ENCODE peak calls at places on chromosomes 13 and 19, in six cellular contexts. P is tibial artery, F is osteocyte, O is ascending aorta, Y is GM06990, N is fibroblast of pulmonary artery. J is an unnamed sample.

GRCh38 chr13:76972430-76972829 is 19.5 kb upstream of the CLN5 start:
- DNase-seq in O (no peak), F (no peak), Y (no peak), P (no peak), N (peak; percentile 33), J (no peak)

GRCh38 chr13:32045963-32046785 is 14.6 kb downstream of the FRY start:
- DNase-seq in N (peak; percentile 82), P (no peak), F (no peak), O (no peak), Y (no peak), J (no peak)

GRCh38 chr13:75455962-75456361 is 26.0 kb downstream of the TBC1D4 start:
- DNase-seq in P (no peak), N (no peak), O (no peak), Y (no peak), F (no peak), J (no peak)

GRCh38 chr13:25686831-25687495 is 315.2 kb downstream of the ATP8A2 start:
- DNase-seq in O (no peak), N (no peak), Y (no peak), F (peak; percentile 46), P (no peak), J (no peak)

GRCh38 chr19:38740932-38741331 is 3.3 kb downstream of the CAPN12 start:
- DNase-seq in Y (no peak), N (no peak), P (no peak), F (no peak), O (no peak), J (no peak)

GRCh38 chr19:7013678-7014077 is 7.6 kb downstream of the MBD3L2B start:
- DNase-seq in P (no peak), F (peak; percentile 53), Y (no peak), N (peak; percentile 23), O (no peak), J (no peak)

GRCh38 chr19:17488593-17489391 is 18.5 kb downstream of the SLC27A1 start:
- DNase-seq in P (peak; percentile 45), F (no peak), O (no peak), Y (peak; percentile 82), N (peak; percentile 34), J (peak; percentile 44)

GRCh38 chr19:47726467-47726866 is 13.2 kb downstream of the EHD2 start:
- DNase-seq in O (no peak), Y (no peak), F (no peak), N (peak; percentile 66), P (no peak), J (no peak)

GRCh38 chr13:61664821-61665705 is 249.4 kb upstream of the PCDH20 start:
- DNase-seq in O (no peak), Y (no peak), N (peak; percentile 18), F (no peak), P (no peak), J (no peak)

GRCh38 chr13:102197193-102197592 is 204.7 kb downstream of the FGF14 start:
- DNase-seq in O (no peak), N (no peak), Y (no peak), P (no peak), F (no peak), J (no peak)

GRCh38 chr13:45823583-45823982 is 28.0 kb downstream of the SIAH3 start:
- DNase-seq in N (no peak), O (no peak), F (no peak), P (no peak), Y (no peak), J (no peak)

GRCh38 chr13:113129921-113130750 is 7.5 kb downstream of the F10 start:
- DNase-seq in N (peak; percentile 41), Y (no peak), P (no peak), O (no peak), F (peak; percentile 84), J (peak; percentile 3)

GRCh38 chr13:98349731-98350305 is 172.7 kb upstream of the RNF113B start:
- DNase-seq in N (no peak), Y (no peak), P (no peak), F (peak; percentile 68), O (no peak), J (no peak)

GRCh38 chr13:114099191-114099590 is 33.2 kb downstream of the RASA3 start:
- DNase-seq in O (peak; percentile 79), N (peak; percentile 90), P (peak; percentile 87), Y (no peak), F (peak; percentile 93), J (no peak)

GRCh38 chr13:73341748-73342147 is 282.9 kb downstream of the KLF5 start:
- DNase-seq in Y (no peak), N (peak; percentile 29), O (no peak), P (no peak), F (no peak), J (no peak)

GRCh38 chr19:54464044-54464623 is 556 bp upstream of the LENG9 start:
- DNase-seq in O (peak; percentile 76), P (peak; percentile 83), Y (peak; percentile 91), N (peak; percentile 90), F (no peak), J (peak; percentile 79)

GRCh38 chr19:45211751-45212381 is 33.3 kb downstream of the BLOC1S3 start:
- DNase-seq in F (no peak), O (no peak), Y (no peak), P (no peak), N (peak; percentile 9), J (no peak)

GRCh38 chr13:40780822-40781401 is 8.5 kb upstream of the SLC25A15 start:
- DNase-seq in N (peak; percentile 6), O (no peak), F (peak; percentile 69), Y (no peak), P (no peak), J (no peak)

GRCh38 chr13:106561551-106562170 is 6.3 kb downstream of the ARGLU1 start:
- DNase-seq in O (no peak), P (no peak), Y (peak; percentile 35), N (peak; percentile 64), F (no peak), J (peak; percentile 20)

GRCh38 chr19:38099966-38100365 is 124.1 kb downstream of the DPF1 start:
- DNase-seq in N (no peak), Y (no peak), P (no peak), O (no peak), F (no peak), J (no peak)

GRCh38 chr13:35917252-35917941 is 213.8 kb downstream of the DCLK1 start:
- DNase-seq in O (no peak), F (no peak), Y (peak; percentile 13), N (no peak), P (no peak), J (no peak)

GRCh38 chr19:57949702-57950101 is 2.2 kb upstream of the ZNF256 start:
- DNase-seq in F (no peak), N (no peak), O (no peak), Y (no peak), P (no peak), J (no peak)

GRCh38 chr13:111872475-111873150 is 194.3 kb upstream of the SOX1 start:
- DNase-seq in N (no peak), F (peak; percentile 62), Y (no peak), P (no peak), O (no peak), J (no peak)

GRCh38 chr19:11088508-11089253 is 582 bp upstream of the LDLR start:
- DNase-seq in F (no peak), N (no peak), Y (no peak), O (no peak), P (peak; percentile 58), J (no peak)

GRCh38 chr13:100532836-100533435 is 55.7 kb downstream of the GGACT start:
- DNase-seq in F (peak; percentile 73), O (no peak), P (no peak), N (no peak), Y (no peak), J (no peak)

GRCh38 chr13:28046981-28047380 is 53.4 kb downstream of the FLT3 start:
- DNase-seq in N (no peak), F (no peak), Y (no peak), O (no peak), P (no peak), J (no peak)

GRCh38 chr13:112699318-112699918 is 9.6 kb downstream of the ATP11A start:
- DNase-seq in F (no peak), P (peak; percentile 4), O (no peak), N (no peak), Y (no peak), J (no peak)

GRCh38 chr19:1445185-1445931 is 4.6 kb upstream of the APC2 start:
- DNase-seq in N (peak; percentile 47), Y (peak; percentile 82), P (peak; percentile 41), F (peak; percentile 91), O (no peak), J (peak; percentile 85)

GRCh38 chr19:52923782-52924593 is 760 bp upstream of the ZNF888 start:
- DNase-seq in N (peak; percentile 26), O (peak; percentile 42), P (peak; percentile 63), F (no peak), Y (no peak), J (no peak)

GRCh38 chr19:41893899-41894298 is 10.9 kb downstream of the ARHGEF1 start:
- DNase-seq in F (no peak), O (no peak), P (no peak), N (no peak), Y (no peak), J (no peak)
- TF ChIP-seq CTCF in F (no peak), O (no peak), P (no peak), N (peak; percentile 6), Y (peak; percentile 33), J (no peak)

GRCh38 chr19:3343619-3344502 is 22.5 kb upstream of the NFIC start:
- DNase-seq in N (peak; percentile 90), F (no peak), O (peak; percentile 81), P (peak; percentile 97), Y (no peak), J (no peak)
- TF ChIP-seq CTCF in N (no peak), F (no peak), O (no peak), P (no peak), Y (peak; percentile 13), J (no peak)

DNA sequence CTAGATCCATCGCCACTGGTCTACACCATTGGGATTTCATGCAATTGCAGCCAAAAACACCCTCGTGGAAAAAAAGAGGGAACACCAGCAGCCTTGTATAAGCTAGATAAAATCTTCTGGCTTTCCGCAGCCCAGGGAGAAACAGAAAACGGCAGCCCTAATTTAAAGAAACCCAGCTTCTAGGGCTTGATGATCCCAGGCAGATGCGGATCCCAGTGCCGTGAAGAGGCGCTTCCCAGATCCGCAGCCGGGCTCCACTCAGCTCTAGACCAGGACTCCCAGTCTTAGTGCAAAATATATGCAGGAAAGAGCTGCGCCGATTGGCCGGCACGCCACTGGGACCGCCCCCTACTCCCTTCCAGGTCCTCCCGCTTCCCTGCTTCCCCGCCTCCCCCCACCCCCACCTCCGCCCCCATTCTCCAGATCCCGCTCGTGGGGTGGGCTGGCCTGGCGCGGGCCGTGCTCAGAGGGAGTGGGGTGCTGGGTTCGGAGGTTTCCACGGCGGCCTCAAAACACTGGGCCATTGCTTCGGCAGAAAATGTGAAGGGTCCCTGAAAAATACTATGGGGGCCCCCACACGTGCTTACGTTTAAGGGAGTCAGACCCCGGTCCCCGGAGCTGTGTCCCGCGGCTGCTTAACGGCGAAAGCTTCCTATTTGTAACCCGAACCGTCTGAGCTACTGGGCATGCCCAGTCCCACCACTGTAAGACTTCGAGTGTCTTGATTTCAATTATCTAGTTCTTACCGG is 63.1 kb downstream of the SERP2 start:
- DNase-seq in N (peak; percentile 96), P (peak; percentile 93), F (peak; percentile 98), O (peak; percentile 78), Y (peak; percentile 16), J (peak; percentile 39)
- TF ChIP-seq CTCF in N (no peak), P (no peak), F (no peak), O (no peak), Y (no peak), J (no peak)

DNA sequence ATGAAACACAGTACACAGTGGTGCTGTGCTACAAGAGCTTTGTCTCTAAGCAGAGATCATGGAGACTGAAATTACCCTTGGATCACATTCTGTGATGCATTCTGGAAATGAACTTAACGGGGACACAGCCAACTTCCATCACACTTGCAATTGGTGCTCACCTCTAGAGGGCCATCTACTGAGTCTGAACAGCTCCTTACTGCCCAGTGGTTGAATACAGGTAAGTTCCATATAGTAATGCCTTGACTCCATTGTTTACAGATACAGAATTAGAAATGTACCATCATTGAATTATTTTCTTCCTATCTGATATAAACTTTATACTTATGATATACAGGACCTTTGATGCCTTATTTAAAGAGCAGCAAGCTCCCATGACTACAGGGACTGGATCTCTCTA is 686.4 kb downstream of the PCDH9 start:
- DNase-seq in Y (no peak), O (no peak), P (no peak), N (no peak), F (no peak), J (no peak)
- TF ChIP-seq CTCF in Y (no peak), O (no peak), P (no peak), N (no peak), F (no peak), J (no peak)

J was measured in activated B cell treated with CpG ODN at 0.5 μM for 24 hours.